ENCODE peak calls at places on chromosomes 3 and 15, in eight cellular contexts. L is islet precursor cell; I is lower lobe of right lung; J is activated T-cell treated with anti-CD3 and anti-CD28 coated beads for 1 hour; O is right lobe of liver; A is activated CD8-positive, alpha-beta memory T cell treated with anti-CD3 and anti-CD28 coated beads for 4 hours; Y is Daoy; C is GM12865. Z is an unnamed sample.

GRCh38 chr3:56269755-56270154 is 198.5 kb downstream of the ERC2 start:
- DNase-seq in L (no peak), I (no peak), J (no peak), O (no peak), A (no peak), Y (peak; percentile 6), C (no peak), Z (no peak)

GRCh38 chr3:150544040-150544439 is 2.3 kb downstream of the SERP1 start:
- DNase-seq in L (no peak), I (no peak), J (no peak), O (no peak), A (no peak), Y (peak; percentile 35), C (no peak), Z (no peak)

GRCh38 chr3:142275856-142276255 is 50.5 kb upstream of the GK5 start:
- DNase-seq in L (no peak), I (no peak), J (no peak), O (no peak), A (no peak), Y (peak; percentile 25), C (no peak), Z (no peak)

GRCh38 chr15:41832875-41833274 is 5.0 kb downstream of the JMJD7 start:
- DNase-seq in L (no peak), I (peak; percentile 68), J (no peak), O (no peak), A (no peak), Y (no peak), C (no peak), Z (no peak)

GRCh38 chr15:45199136-45199810 is 11.5 kb upstream of the SHF start:
- DNase-seq in L (peak; percentile 57), I (no peak), J (no peak), O (no peak), A (no peak), Y (peak; percentile 25), C (peak; percentile 71), Z (no peak)

GRCh38 chr3:44363591-44363990 is 25.0 kb downstream of the TCAIM start:
- DNase-seq in L (no peak), I (no peak), J (no peak), O (no peak), A (no peak), Y (no peak), C (no peak), Z (no peak)

GRCh38 chr15:83854314-83854713 is 200.4 kb downstream of the ADAMTSL3 start:
- DNase-seq in L (no peak), I (no peak), J (no peak), O (no peak), A (no peak), Y (peak; percentile 3), C (no peak), Z (no peak)

GRCh38 chr3:133593243-133593642 is 19.8 kb downstream of the CDV3 start:
- DNase-seq in L (no peak), I (no peak), J (no peak), O (no peak), A (no peak), Y (no peak), C (no peak), Z (no peak)

GRCh38 chr15:42286445-42287029 is 13.3 kb upstream of the TMEM87A start:
- DNase-seq in L (no peak), I (no peak), J (no peak), O (no peak), A (no peak), Y (no peak), C (no peak), Z (no peak)

GRCh38 chr3:134419214-134419965 is 45.1 kb upstream of the AMOTL2 start:
- DNase-seq in L (peak; percentile 82), I (no peak), J (no peak), O (no peak), A (no peak), Y (no peak), C (no peak), Z (no peak)

GRCh38 chr15:62269504-62269903 is 104.4 kb upstream of the C2CD4B start:
- DNase-seq in L (no peak), I (no peak), J (no peak), O (no peak), A (no peak), Y (no peak), C (no peak), Z (no peak)

GRCh38 chr3:151086484-151087456 is 1.3 kb downstream of the MED12L start:
- DNase-seq in L (peak; percentile 96), I (peak; percentile 74), J (peak; percentile 39), O (peak; percentile 63), A (peak; percentile 42), Y (peak; percentile 94), C (peak; percentile 85), Z (peak; percentile 80)

GRCh38 chr15:57649138-57649537 is 57.4 kb upstream of the POLR2M start:
- DNase-seq in L (no peak), I (no peak), J (no peak), O (no peak), A (no peak), Y (no peak), C (no peak), Z (no peak)

GRCh38 chr3:66499881-66500574 is 794 bp downstream of the LRIG1 start:
- DNase-seq in L (peak; percentile 71), I (peak; percentile 63), J (no peak), O (peak; percentile 55), A (peak; percentile 33), Y (peak; percentile 32), C (peak; percentile 41), Z (peak; percentile 62)

GRCh38 chr3:145972851-145973250 is 188.1 kb downstream of the PLOD2 start:
- DNase-seq in L (no peak), I (no peak), J (no peak), O (no peak), A (no peak), Y (no peak), C (no peak), Z (no peak)

GRCh38 chr15:78739206-78739605 is 72.1 kb downstream of the ADAMTS7 start:
- DNase-seq in L (no peak), I (no peak), J (no peak), O (no peak), A (no peak), Y (no peak), C (no peak), Z (no peak)

GRCh38 chr3:171286580-171287249 is 173.5 kb downstream of the TNIK start:
- DNase-seq in L (no peak), I (no peak), J (no peak), O (no peak), A (no peak), Y (no peak), C (peak; percentile 87), Z (no peak)

GRCh38 chr3:58463181-58463941 is 28.5 kb upstream of the KCTD6 start:
- DNase-seq in L (peak; percentile 90), I (peak; percentile 82), J (peak; percentile 60), O (peak; percentile 83), A (peak; percentile 63), Y (peak; percentile 85), C (peak; percentile 68), Z (peak; percentile 75)

GRCh38 chr3:8712045-8712870 is 21.3 kb upstream of the CAV3 start:
- DNase-seq in L (no peak), I (no peak), J (no peak), O (no peak), A (no peak), Y (peak; percentile 73), C (no peak), Z (no peak)

GRCh38 chr3:14453841-14454630 is 51.6 kb downstream of the SLC6A6 start:
- DNase-seq in L (no peak), I (no peak), J (no peak), O (no peak), A (no peak), Y (no peak), C (no peak), Z (peak; percentile 41)

GRCh38 chr15:60795889-60796288 is 316.9 kb upstream of the ICE2 start:
- DNase-seq in L (peak; percentile 17), I (no peak), J (no peak), O (no peak), A (no peak), Y (no peak), C (peak; percentile 84), Z (no peak)

GRCh38 chr3:38992117-38992779 is 59.5 kb downstream of the SCN11A start:
- DNase-seq in L (no peak), I (no peak), J (no peak), O (no peak), A (no peak), Y (peak; percentile 48), C (no peak), Z (no peak)

GRCh38 chr3:264394-265156 is 68.0 kb downstream of the CHL1 start:
- DNase-seq in L (no peak), I (no peak), J (no peak), O (no peak), A (no peak), Y (no peak), C (no peak), Z (no peak)

GRCh38 chr15:85618956-85619491 is 175.7 kb downstream of the KLHL25 start:
- DNase-seq in L (peak; percentile 95), I (no peak), J (peak; percentile 23), O (no peak), A (peak; percentile 44), Y (peak; percentile 81), C (peak; percentile 29), Z (peak; percentile 79)

GRCh38 chr15:41891946-41892345 is 1.9 kb downstream of the SPTBN5 start:
- DNase-seq in L (no peak), I (no peak), J (no peak), O (no peak), A (no peak), Y (no peak), C (no peak), Z (no peak)

GRCh38 chr15:100234158-100235029 is 107.4 kb downstream of the ADAMTS17 start:
- DNase-seq in L (no peak), I (no peak), J (no peak), O (no peak), A (no peak), Y (peak; percentile 45), C (no peak), Z (peak; percentile 79)

GRCh38 chr15:61809216-61809615 is 251.0 kb downstream of the VPS13C start:
- DNase-seq in L (no peak), I (no peak), J (no peak), O (no peak), A (no peak), Y (no peak), C (no peak), Z (no peak)

GRCh38 chr15:78035319-78035718 is 42.2 kb downstream of the TBC1D2B start:
- DNase-seq in L (no peak), I (no peak), J (no peak), O (peak; percentile 68), A (peak; percentile 48), Y (no peak), C (peak; percentile 8), Z (no peak)

GRCh38 chr3:188900421-188900941 is 271.3 kb upstream of the TPRG1 start:
- DNase-seq in L (no peak), I (no peak), J (no peak), O (no peak), A (no peak), Y (peak; percentile 77), C (no peak), Z (no peak)

GRCh38 chr15:101092186-101092866 is 159.5 kb downstream of the CHSY1 start:
- DNase-seq in L (no peak), I (no peak), J (no peak), O (no peak), A (no peak), Y (no peak), C (no peak), Z (no peak)

GRCh38 chr3:134594236-134594825 is 56.5 kb downstream of the KY start:
- DNase-seq in L (no peak), I (no peak), J (no peak), O (no peak), A (no peak), Y (no peak), C (no peak), Z (no peak)

GRCh38 chr3:46693897-46694235 is 387 bp upstream of the ALS2CL start:
- DNase-seq in L (peak; percentile 76), I (peak; percentile 67), J (peak; percentile 46), O (no peak), A (peak; percentile 18), Y (no peak), C (no peak), Z (no peak)

GRCh38 chr15:57509121-57509520 is 82.6 kb upstream of the MYZAP start:
- DNase-seq in L (no peak), I (no peak), J (no peak), O (no peak), A (no peak), Y (no peak), C (no peak), Z (peak; percentile 45)

GRCh38 chr3:151859905-151860304 is 13.5 kb upstream of the SUCNR1 start:
- DNase-seq in L (no peak), I (no peak), J (no peak), O (no peak), A (no peak), Y (no peak), C (no peak), Z (no peak)